ENCODE peak calls at places on chromosomes 5 and 9, in seven cellular contexts. J is left cardiac atrium, X is ELR, F is sigmoid colon, N is Daoy, C is AG09309, Q is LHCN-M2. S is an unnamed sample.

GRCh38 chr9:36765468-36766341 is 193.0 kb downstream of the MELK start:
- DNase-seq in N (peak), J (peak), Q (no peak), F (peak), X (peak), C (no peak), S (peak)

GRCh38 chr9:6829027-6829426 is 71.3 kb downstream of the KDM4C start:
- DNase-seq in Q (peak), N (no peak), F (no peak), C (no peak), J (no peak), X (peak), S (no peak)

GRCh38 chr5:141634720-141635119 is 1.9 kb downstream of the HDAC3 start:
- DNase-seq in F (no peak), Q (no peak), N (no peak), X (no peak), J (no peak), C (no peak), S (no peak)

GRCh38 chr5:113199122-113199905 is 222.7 kb downstream of the DCP2 start:
- DNase-seq in F (no peak), X (no peak), Q (peak), C (no peak), J (no peak), N (peak), S (no peak)

GRCh38 chr9:111284703-111285102 is 45.3 kb downstream of the OR2K2 start:
- DNase-seq in F (no peak), X (no peak), C (no peak), J (no peak), Q (no peak), N (no peak), S (no peak)

GRCh38 chr5:172830275-172830799 is 3.7 kb upstream of the ERGIC1 start:
- DNase-seq in F (no peak), J (no peak), X (no peak), N (no peak), Q (no peak), C (no peak), S (no peak)

GRCh38 chr9:35687972-35688557 is 1.7 kb downstream of the TPM2 start:
- DNase-seq in F (no peak), X (no peak), C (no peak), Q (peak), N (no peak), J (no peak), S (no peak)

GRCh38 chr5:80187274-80187673 is 68.6 kb downstream of the SERINC5 start:
- DNase-seq in J (no peak), Q (no peak), X (no peak), C (no peak), F (no peak), N (no peak), S (peak)

GRCh38 chr5:107268241-107268640 is 402.5 kb downstream of the EFNA5 start:
- DNase-seq in C (no peak), Q (peak), N (no peak), F (no peak), X (peak), J (no peak), S (no peak)

GRCh38 chr9:134593756-134594375 is 47.7 kb upstream of the COL5A1 start:
- DNase-seq in N (no peak), J (no peak), C (no peak), F (no peak), X (no peak), Q (no peak), S (peak)

GRCh38 chr5:18517641-18518380 is 883.6 kb downstream of the TAF11L14 start:
- DNase-seq in F (no peak), N (no peak), Q (no peak), C (no peak), X (no peak), J (no peak), S (no peak)

GRCh38 chr5:98570010-98570409 is 203.5 kb upstream of the RGMB start:
- DNase-seq in X (peak), Q (peak), N (peak), C (no peak), J (no peak), F (no peak), S (no peak)

GRCh38 chr5:104016650-104017049 is 454.1 kb upstream of the NUDT12 start:
- DNase-seq in Q (peak), J (no peak), C (peak), X (peak), F (no peak), N (no peak), S (no peak)

GRCh38 chr5:123099514-123100151 is 10.6 kb downstream of the PRDM6 start:
- DNase-seq in C (no peak), X (no peak), Q (no peak), N (peak), J (peak), F (no peak), S (peak)